ENCODE peak calls at places on chromosomes 12 and 14, in eight cellular contexts. P is SK-N-SH, Z is A549, H is HCT116, E is GM12878, D is GM23338, G is HepG2, M is K562. A is an unnamed sample.

GRCh38 chr12:106429636-106430035 is 72.1 kb downstream of the POLR3B start:
- DNase-seq in M (no peak), H (no peak), G (no peak), Z (no peak), E (no peak), P (no peak), D (no peak), A (no peak)

GRCh38 chr12:2820432-2820831 is 8.0 kb downstream of the ITFG2 start:
- DNase-seq in Z (no peak), M (no peak), D (no peak), H (no peak), E (no peak), P (no peak), G (no peak), A (no peak)

GRCh38 chr12:19892186-19892585 is 452.9 kb downstream of the AEBP2 start:
- DNase-seq in D (no peak), M (no peak), Z (no peak), P (no peak), H (no peak), E (no peak), G (no peak), A (no peak)

GRCh38 chr14:29851397-29851796 is 76.2 kb downstream of the PRKD1 start:
- DNase-seq in E (no peak), P (no peak), G (no peak), Z (no peak), H (no peak), D (no peak), M (no peak), A (no peak)

GRCh38 chr14:71320734-71321555 is 413.7 kb downstream of the PCNX1 start:
- DNase-seq in H (no peak), D (peak; percentile 59), P (peak; percentile 83), Z (peak; percentile 46), G (no peak), E (no peak), M (peak; percentile 52), A (no peak)

GRCh38 chr14:102590667-102591099 is 1.8 kb upstream of the RCOR1 start:
- DNase-seq in E (no peak), P (peak; percentile 53), G (peak; percentile 84), D (peak; percentile 84), H (peak; percentile 54), M (peak; percentile 37), Z (peak; percentile 72), A (no peak)

GRCh38 chr12:2853626-2854025 is 3.2 kb downstream of the TEX52 start:
- DNase-seq in Z (peak; percentile 92), H (peak; percentile 28), E (no peak), P (peak; percentile 93), G (peak; percentile 48), M (peak; percentile 79), D (peak; percentile 95), A (no peak)

GRCh38 chr12:3152892-3153291 is 75.7 kb downstream of the TSPAN9 start:
- DNase-seq in H (no peak), P (no peak), D (no peak), M (no peak), E (no peak), G (no peak), Z (no peak), A (no peak)

DNA sequence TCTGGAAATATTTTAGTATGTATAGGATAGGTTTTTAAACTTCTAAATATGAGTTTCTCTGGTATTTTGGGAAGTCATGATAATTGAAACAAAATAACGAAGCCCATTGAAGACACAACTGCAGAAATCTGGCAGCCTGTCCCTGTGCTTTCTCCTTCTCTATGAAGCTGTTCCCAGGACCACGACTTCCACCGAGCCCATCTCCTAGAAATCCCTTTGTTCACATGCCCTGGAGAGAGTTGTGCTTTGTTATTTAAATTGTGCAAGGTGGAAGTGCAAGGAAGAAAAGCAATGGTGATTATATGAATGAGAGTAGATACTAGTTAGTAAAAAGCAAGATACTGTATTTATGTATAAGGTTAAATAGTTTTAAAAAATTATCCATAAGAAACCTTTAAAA is 32.2 kb downstream of the STK38L start:
- DNase-seq in Z (no peak), G (no peak), M (no peak), H (no peak), D (peak; percentile 74), P (no peak), E (no peak), A (no peak)
- H3K4me1 ChIP-seq in Z (peaks cover 25% of the 10 kb centered on the region), G (peaks cover 37% of the 10 kb centered on the region), M (no peaks in the 10 kb centered on the region), H (peaks cover 7% of the 10 kb centered on the region), D (peaks cover 67% of the 10 kb centered on the region), P (peaks cover 8% of the 10 kb centered on the region), E (peaks cover 28% of the 10 kb centered on the region), A (peaks cover 7% of the 10 kb centered on the region)

GRCh38 chr12:72522411-72522810 is 250.2 kb downstream of the TRHDE start:
- DNase-seq in E (no peak), G (no peak), P (no peak), M (no peak), H (no peak), Z (no peak), D (no peak), A (no peak)
- TF ChIP-seq REST in E (no peak), G (no peak), P (no peak), M (no peak), H (no peak), Z (no peak), D (no peak), A (no peak)

DNA sequence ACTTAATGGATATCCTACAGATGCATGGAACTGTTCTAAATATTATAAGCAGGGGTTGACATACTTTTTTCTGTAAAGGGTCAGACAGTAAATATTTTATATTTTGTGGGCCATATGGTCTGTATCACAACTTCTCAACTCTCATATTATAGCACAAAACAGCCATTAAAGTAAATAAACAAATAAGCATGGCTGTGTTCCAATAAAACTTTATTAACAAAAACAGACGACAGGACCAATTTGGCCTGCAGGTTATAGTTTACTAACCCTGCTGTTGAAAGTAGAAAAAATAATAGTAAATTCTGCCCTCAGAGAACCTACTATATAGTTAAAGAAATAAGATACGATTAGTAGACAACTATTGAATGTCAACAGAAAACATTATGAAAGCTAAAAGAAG is 17.5 kb downstream of the ATG2B start:
- DNase-seq in P (no peak), G (no peak), D (no peak), H (no peak), Z (no peak), M (no peak), E (no peak), A (no peak)
- H3K4me1 ChIP-seq in P (peaks cover 5% of the 10 kb centered on the region), G (no peaks in the 10 kb centered on the region), D (peaks cover 16% of the 10 kb centered on the region), H (no peaks in the 10 kb centered on the region), Z (peaks cover 14% of the 10 kb centered on the region), M (peaks cover 8% of the 10 kb centered on the region), E (no peaks in the 10 kb centered on the region), A (no peaks in the 10 kb centered on the region)

GRCh38 chr14:97820781-97821180 is 1023.6 kb downstream of the VRK1 start:
- DNase-seq in P (no peak), M (no peak), Z (no peak), G (no peak), E (no peak), H (no peak), D (no peak), A (no peak)
- TF ChIP-seq REST in P (no peak), M (no peak), Z (no peak), G (no peak), E (no peak), H (no peak), D (no peak), A (no peak)

GRCh38 chr12:124637586-124637985 is 70.2 kb upstream of the NCOR2 start:
- DNase-seq in M (no peak), D (no peak), Z (no peak), P (no peak), H (no peak), G (no peak), E (no peak), A (no peak)

GRCh38 chr12:124636138-124636968 is 68.9 kb upstream of the NCOR2 start:
- DNase-seq in M (peak; percentile 47), H (peak; percentile 40), D (no peak), Z (no peak), P (no peak), G (no peak), E (peak; percentile 11), A (peak; percentile 18)

GRCh38 chr12:124635316-124635715 is 67.9 kb upstream of the NCOR2 start:
- DNase-seq in D (no peak), E (no peak), H (no peak), G (no peak), M (no peak), Z (no peak), P (no peak), A (no peak)

GRCh38 chr12:124639407-124639806 is 72.0 kb upstream of the NCOR2 start:
- DNase-seq in H (no peak), M (no peak), G (no peak), Z (no peak), E (no peak), P (no peak), D (no peak), A (no peak)

DNA sequence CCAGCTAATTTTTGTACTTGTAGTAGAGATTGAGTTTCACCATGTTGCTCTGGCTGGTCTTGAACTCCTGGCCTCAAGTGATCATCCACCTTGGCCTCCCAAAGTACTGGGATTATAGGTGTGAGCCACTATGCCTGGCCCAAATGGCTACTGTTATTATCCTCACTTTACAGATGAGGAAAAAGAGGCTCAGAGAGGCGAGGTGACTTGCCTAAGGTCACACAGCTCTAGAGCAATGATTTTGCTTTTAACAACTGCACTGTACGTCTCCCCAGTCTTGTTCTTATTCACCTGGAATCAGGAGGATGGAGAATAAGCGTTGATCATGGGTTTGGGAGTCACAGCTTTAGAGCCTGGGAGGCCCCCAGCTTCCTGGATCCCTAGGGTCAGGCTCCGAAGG is 69.8 kb upstream of the NCOR2 start:
- DNase-seq in E (no peak), G (no peak), Z (no peak), H (no peak), P (no peak), D (no peak), M (no peak), A (no peak)
- H3K4me1 ChIP-seq in E (no peaks in the 10 kb centered on the region), G (no peaks in the 10 kb centered on the region), Z (peaks cover 52% of the 10 kb centered on the region), H (peaks cover 51% of the 10 kb centered on the region), P (no peaks in the 10 kb centered on the region), D (peaks cover 6% of the 10 kb centered on the region), M (peaks cover 33% of the 10 kb centered on the region), A (peaks cover 28% of the 10 kb centered on the region)

GRCh38 chr12:65522956-65523857 is 244.7 kb downstream of the MSRB3 start:
- DNase-seq in H (no peak), Z (no peak), E (no peak), M (no peak), P (no peak), G (no peak), D (no peak), A (no peak)
- TF ChIP-seq REST in H (no peak), Z (no peak), E (no peak), M (no peak), P (peak; percentile 74), G (no peak), D (no peak), A (no peak)

A was measured in Panc1.